ENCODE peak calls at places on chromosomes 5 and 9, in ten cellular contexts. F is A673, I is NB4, M is ovary, R is mucosa of descending colon, A is BJ, S is psoas muscle, Z is heart right ventricle, X is lung, Y is PC-3. B is an unnamed sample.

GRCh38 chr9:69276775-69277174 is 48.2 kb upstream of the ENTREP1 start:
- DNase-seq in Z (peak; percentile 55), X (peak; percentile 83), Y (no peak), M (no peak), R (no peak), I (no peak), A (no peak), F (peak; percentile 27), S (no peak), B (no peak)

GRCh38 chr5:53256746-53257145 is 147.2 kb upstream of the MOCS2 start:
- DNase-seq in F (no peak), S (no peak), X (no peak), A (no peak), Z (peak; percentile 8), M (no peak), I (no peak), R (no peak), Y (peak; percentile 45), B (peak; percentile 86)

GRCh38 chr9:115262477-115262876 is 144.5 kb upstream of the TNC start:
- DNase-seq in Z (peak; percentile 85), R (peak; percentile 86), X (peak; percentile 66), F (peak; percentile 68), A (peak; percentile 90), M (no peak), Y (peak; percentile 99), I (no peak), S (peak; percentile 10), B (peak; percentile 100)

GRCh38 chr9:8751531-8751930 is 952.0 kb upstream of the DMAC1 start:
- DNase-seq in X (no peak), Z (no peak), A (no peak), I (no peak), F (no peak), Y (no peak), M (no peak), S (no peak), R (no peak), B (no peak)

GRCh38 chr5:57937501-57937900 is 454.9 kb upstream of the ACTBL2 start:
- DNase-seq in Y (no peak), A (no peak), M (no peak), S (no peak), Z (no peak), F (no peak), X (no peak), R (no peak), I (no peak), B (no peak)

GRCh38 chr5:137727623-137728022 is 8.3 kb downstream of the KLHL3 start:
- DNase-seq in R (no peak), Y (no peak), M (no peak), S (no peak), I (no peak), X (no peak), A (no peak), Z (no peak), F (no peak), B (no peak)

GRCh38 chr5:53019320-53019719 is 30.2 kb downstream of the ITGA2 start:
- DNase-seq in M (no peak), Z (no peak), A (no peak), R (no peak), S (no peak), X (no peak), I (no peak), Y (peak; percentile 82), F (no peak), B (peak; percentile 79)

GRCh38 chr9:137373611-137373980 is 49.4 kb downstream of the EXD3 start:
- DNase-seq in F (no peak), Z (no peak), I (no peak), A (no peak), S (no peak), Y (no peak), X (no peak), R (peak; percentile 29), M (peak; percentile 11), B (no peak)

GRCh38 chr5:177472460-177473441 is 683 bp downstream of the DBN1 start:
- DNase-seq in Z (no peak), X (no peak), R (peak; percentile 67), Y (peak; percentile 44), A (no peak), F (peak; percentile 54), M (peak; percentile 63), S (peak; percentile 50), I (peak; percentile 81), B (no peak)

GRCh38 chr9:134597957-134598883 is 43.4 kb upstream of the COL5A1 start:
- DNase-seq in A (no peak), Z (no peak), F (no peak), Y (no peak), M (no peak), I (no peak), X (peak; percentile 26), R (no peak), S (no peak), B (no peak)

GRCh38 chr5:151770383-151771258 is 1.1 kb upstream of the G3BP1 start:
- DNase-seq in X (peak; percentile 77), F (peak; percentile 72), A (no peak), M (peak; percentile 83), S (peak; percentile 83), R (peak; percentile 83), Z (peak; percentile 82), I (peak; percentile 88), Y (no peak), B (peak; percentile 49)

GRCh38 chr5:59673438-59674058 is 220.0 kb downstream of the PDE4D start:
- DNase-seq in Y (peak; percentile 70), Z (no peak), I (peak; percentile 56), X (no peak), S (no peak), M (no peak), A (no peak), F (peak; percentile 66), R (no peak), B (peak; percentile 61)

GRCh38 chr5:6740586-6741150 is 27.4 kb downstream of the TENT4A start:
- DNase-seq in F (no peak), R (no peak), A (no peak), X (no peak), Y (no peak), I (no peak), M (no peak), Z (no peak), S (no peak), B (no peak)

GRCh38 chr9:88535932-88536324 is 950 bp downstream of the NXNL2 start:
- DNase-seq in S (peak; percentile 32), Y (no peak), X (no peak), M (peak; percentile 60), F (no peak), I (no peak), R (no peak), A (no peak), Z (no peak), B (no peak)

GRCh38 chr9:107338911-107339659 is 56.0 kb downstream of the RAD23B start:
- DNase-seq in M (no peak), Y (no peak), S (no peak), Z (no peak), I (no peak), X (no peak), F (no peak), R (no peak), A (no peak), B (no peak)

GRCh38 chr5:55241756-55242155 is 8.3 kb upstream of the CCNO start:
- DNase-seq in X (no peak), R (no peak), F (no peak), Z (no peak), M (no peak), Y (no peak), I (no peak), A (no peak), S (no peak), B (no peak)

DNA sequence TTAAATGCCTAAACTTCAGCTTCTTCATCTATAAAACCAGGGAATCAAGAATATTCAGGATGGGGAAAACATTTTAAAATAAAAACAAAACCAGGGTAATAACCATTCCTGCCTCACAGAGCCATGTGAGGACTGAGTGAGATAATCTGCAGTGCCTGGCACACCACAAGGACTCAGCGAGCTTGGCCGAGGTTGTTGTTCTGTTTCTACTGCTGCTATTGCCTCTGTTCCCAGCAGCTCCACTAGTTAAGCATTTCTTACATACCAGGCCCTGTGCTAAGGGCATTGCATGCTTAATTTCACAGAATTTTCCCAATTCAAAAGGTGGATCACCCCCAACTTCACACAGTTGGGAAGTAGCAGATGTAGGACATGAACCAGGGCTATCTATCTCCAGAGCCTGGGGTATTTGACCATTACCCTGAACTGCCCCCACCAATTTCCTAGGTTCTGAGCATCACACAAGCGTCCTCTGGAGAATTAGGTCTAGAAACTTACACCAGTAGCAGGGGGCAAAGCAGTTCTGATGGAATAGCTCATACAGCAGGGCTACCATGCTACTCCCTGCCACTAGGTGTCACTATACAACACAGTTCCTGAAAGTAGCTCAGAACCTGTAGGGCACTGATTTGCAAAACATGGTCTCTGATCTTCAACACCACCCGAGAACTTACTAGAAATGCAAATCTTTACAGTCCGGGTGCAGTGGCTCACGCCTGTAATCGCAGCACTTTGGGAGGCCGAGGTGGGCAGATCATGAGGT is 74.3 kb downstream of the LRSAM1 start:
- DNase-seq in I (peak; percentile 58), M (no peak), A (no peak), Y (peak; percentile 56), S (no peak), Z (peak; percentile 26), F (peak; percentile 60), X (no peak), R (no peak), B (peak; percentile 50)
- TF ChIP-seq CTCF in I (peak; percentile 55), M (no peak), A (peak; percentile 74), Y (peak; percentile 67), S (peak; percentile 47), Z (peak; percentile 50), F (peak; percentile 57), X (peak; percentile 25), R (peak; percentile 33), B (peak; percentile 61)

GRCh38 chr9:109120204-109120789 is 550 bp upstream of the TMEM245 start:
- DNase-seq in X (no peak), A (no peak), Z (no peak), R (no peak), F (no peak), S (no peak), I (no peak), M (no peak), Y (no peak), B (no peak)
- H3K4me3 ChIP-seq in X (no peak overlapping the region), A (no peak overlapping the region), Z (no peak overlapping the region), R (no peak overlapping the region), F (peak overlapping the region; percentile 19), S (peak overlapping the region; percentile 41), I (peak overlapping the region; percentile 47), M (no peak overlapping the region), Y (peak overlapping the region; percentile 96), B (peak overlapping the region; percentile 9)

GRCh38 chr5:1204693-1205242 is 3.4 kb downstream of the SLC6A19 start:
- DNase-seq in S (peak; percentile 5), R (peak; percentile 50), A (no peak), M (no peak), X (no peak), Y (peak; percentile 44), Z (no peak), F (peak; percentile 37), I (peak; percentile 61), B (peak; percentile 2)
- TF ChIP-seq CTCF in S (no peak), R (no peak), A (peak; percentile 34), M (no peak), X (no peak), Y (peak; percentile 52), Z (no peak), F (peak; percentile 34), I (peak; percentile 56), B (peak; percentile 23)

GRCh38 chr5:26012078-26012477 is 1026.3 kb downstream of the CDH9 start:
- DNase-seq in R (no peak), I (no peak), M (no peak), A (no peak), Z (no peak), X (no peak), F (no peak), S (no peak), Y (no peak), B (no peak)

GRCh38 chr5:26003966-26004365 is 1034.4 kb downstream of the CDH9 start:
- DNase-seq in I (no peak), R (no peak), A (no peak), Y (no peak), Z (no peak), F (peak; percentile 42), M (no peak), X (no peak), S (no peak), B (no peak)

GRCh38 chr5:26009742-26010141 is 1028.6 kb downstream of the CDH9 start:
- DNase-seq in Z (no peak), F (peak; percentile 35), R (no peak), I (no peak), S (no peak), M (no peak), X (no peak), Y (peak; percentile 52), A (no peak), B (no peak)
- H3K4me3 ChIP-seq in Z (no peak overlapping the region), F (no peak overlapping the region), R (no peak overlapping the region), I (no peak overlapping the region), S (no peak overlapping the region), M (no peak overlapping the region), X (no peak overlapping the region), Y (peak overlapping the region; percentile 40), A (no peak overlapping the region), B (no peak overlapping the region)

B was measured in epithelial cell of esophagus.